ENCODE peak calls at places on chromosome 21, in five cellular contexts. G is mammary epithelial cell, X is Calu3, M is cardiac fibroblast, F is colonic mucosa. Y is an unnamed sample.

GRCh38 chr21:32463889-32464300 is 51.4 kb downstream of the EVA1C start:
- DNase-seq in M (peak), X (no peak), G (peak), F (no peak), Y (peak)

GRCh38 chr21:43591468-43592050 is 67.7 kb downstream of the HSF2BP start:
- DNase-seq in F (no peak), M (peak), X (no peak), G (no peak), Y (peak)

GRCh38 chr21:38476385-38476784 is 21.9 kb downstream of the ERG start:
- DNase-seq in G (no peak), M (no peak), X (no peak), F (no peak), Y (no peak)

GRCh38 chr21:29145354-29145782 is 14.9 kb downstream of the MAP3K7CL start:
- DNase-seq in M (peak), X (peak), F (no peak), G (peak), Y (peak)

GRCh38 chr21:36693144-36694040 is 5.5 kb upstream of the SIM2 start:
- DNase-seq in X (no peak), G (no peak), M (no peak), F (no peak), Y (no peak)

GRCh38 chr21:32423320-32423719 is 10.8 kb downstream of the EVA1C start:
- DNase-seq in M (peak), G (peak), F (no peak), X (no peak), Y (peak)

GRCh38 chr21:28272272-28272992 is 720.2 kb downstream of the LTN1 start:
- DNase-seq in M (peak), G (no peak), F (no peak), X (no peak), Y (peak)

GRCh38 chr21:34603002-34603709 is 11.8 kb downstream of the RCAN1 start:
- DNase-seq in G (peak), F (peak), M (peak), X (peak), Y (peak)

GRCh38 chr21:37381883-37382585 is 15.5 kb downstream of the DYRK1A start:
- DNase-seq in F (no peak), M (no peak), G (no peak), X (no peak), Y (no peak)

GRCh38 chr21:34022557-34023335 is 50.6 kb upstream of the MRPS6 start:
- DNase-seq in F (no peak), X (no peak), M (no peak), G (no peak), Y (no peak)

GRCh38 chr21:14766241-14766640 is 220.1 kb upstream of the SAMSN1 start:
- DNase-seq in G (no peak), X (no peak), M (no peak), F (no peak), Y (no peak)

GRCh38 chr21:20538039-20538658 is 460.1 kb upstream of the NCAM2 start:
- DNase-seq in X (no peak), M (no peak), G (no peak), F (no peak), Y (no peak)

GRCh38 chr21:36847189-36847588 is 119.3 kb downstream of the HLCS start:
- DNase-seq in M (peak), X (no peak), G (peak), F (no peak), Y (peak)

GRCh38 chr21:33266784-33267135 is 593 bp downstream of the IL10RB start:
- DNase-seq in X (no peak), M (no peak), G (no peak), F (peak), Y (no peak)

GRCh38 chr21:34074283-34075098 is 1.1 kb downstream of the MRPS6 start:
- DNase-seq in G (peak), F (peak), M (peak), X (no peak), Y (no peak)

GRCh38 chr21:37257526-37257966 is 9.6 kb downstream of the VPS26C start:
- DNase-seq in M (peak), X (peak), F (peak), G (no peak), Y (no peak)

GRCh38 chr21:38376235-38376634 is 119.4 kb downstream of the KCNJ15 start:
- DNase-seq in F (no peak), M (no peak), G (no peak), X (no peak), Y (no peak)

GRCh38 chr21:23111070-23111605 is 2112.9 kb downstream of the NCAM2 start:
- DNase-seq in X (no peak), M (no peak), G (no peak), F (no peak), Y (no peak)

GRCh38 chr21:27300770-27301169 is 333.9 kb upstream of the ADAMTS5 start:
- DNase-seq in M (peak), G (no peak), F (no peak), X (no peak), Y (peak)

GRCh38 chr21:23963454-23963853 is 1643.8 kb downstream of the MRPL39 start:
- DNase-seq in M (peak), X (no peak), G (no peak), F (no peak), Y (no peak)

GRCh38 chr21:38716942-38717341 is 88.8 kb upstream of the ETS2 start:
- DNase-seq in X (no peak), G (peak), M (no peak), F (no peak), Y (no peak)

GRCh38 chr21:38780879-38781278 is 24.9 kb upstream of the ETS2 start:
- DNase-seq in F (no peak), X (no peak), G (no peak), M (no peak), Y (no peak)

GRCh38 chr21:26710155-26710554 is 135.1 kb downstream of the ADAMTS1 start:
- DNase-seq in M (no peak), F (no peak), X (no peak), G (no peak), Y (no peak)

GRCh38 chr21:32597205-32597604 is 11.9 kb upstream of the TCP10L start:
- DNase-seq in G (peak), X (no peak), F (no peak), M (peak), Y (peak)

GRCh38 chr21:35043549-35043948 is 5.6 kb downstream of the RUNX1 start:
- DNase-seq in G (no peak), F (no peak), X (no peak), M (no peak), Y (no peak)

GRCh38 chr21:42512346-42513034 is 1.2 kb upstream of the SLC37A1 start:
- DNase-seq in M (no peak), X (no peak), G (no peak), F (peak), Y (no peak)

GRCh38 chr21:42514883-42515228 is 1.2 kb downstream of the SLC37A1 start:
- DNase-seq in M (peak), G (no peak), F (no peak), X (no peak), Y (no peak)

GRCh38 chr21:42515708-42516502 is 2.3 kb downstream of the SLC37A1 start:
- DNase-seq in X (peak), G (no peak), F (peak), M (no peak), Y (no peak)

GRCh38 chr21:42513985-42514882 is 582 bp downstream of the SLC37A1 start:
- DNase-seq in M (peak), F (peak), G (peak), X (peak), Y (no peak)

GRCh38 chr21:42513151-42513984 is at the start of gene SLC37A1:
- DNase-seq in M (peak), G (no peak), F (peak), X (peak), Y (peak)
- TF ChIP-seq CTCF in M (no peak), G (no peak), F (no peak), X (no peak), Y (no peak)

DNA sequence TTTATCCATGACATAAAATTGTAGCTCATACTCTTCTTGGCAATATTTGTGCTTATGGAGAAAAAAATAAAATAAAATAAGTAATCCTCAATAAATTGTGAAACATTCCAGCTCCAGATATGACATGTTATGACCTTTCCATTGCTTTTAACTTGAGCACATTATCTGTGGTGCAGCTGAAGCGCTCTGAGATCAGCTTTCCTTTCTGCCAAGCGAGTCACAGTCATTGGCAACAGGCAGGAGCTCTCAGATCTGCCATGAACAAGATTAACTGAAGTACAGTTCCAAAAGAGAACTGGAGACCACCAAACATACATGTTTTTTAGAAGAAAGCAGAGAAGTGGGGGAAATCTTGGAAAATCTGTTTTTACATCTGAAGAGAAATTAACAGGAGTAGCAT is 89.2 kb upstream of the DSCAM start:
- DNase-seq in M (no peak), F (no peak), X (no peak), G (peak), Y (no peak)
- TF ChIP-seq CTCF in M (no peak), F (no peak), X (no peak), G (no peak), Y (no peak)

DNA sequence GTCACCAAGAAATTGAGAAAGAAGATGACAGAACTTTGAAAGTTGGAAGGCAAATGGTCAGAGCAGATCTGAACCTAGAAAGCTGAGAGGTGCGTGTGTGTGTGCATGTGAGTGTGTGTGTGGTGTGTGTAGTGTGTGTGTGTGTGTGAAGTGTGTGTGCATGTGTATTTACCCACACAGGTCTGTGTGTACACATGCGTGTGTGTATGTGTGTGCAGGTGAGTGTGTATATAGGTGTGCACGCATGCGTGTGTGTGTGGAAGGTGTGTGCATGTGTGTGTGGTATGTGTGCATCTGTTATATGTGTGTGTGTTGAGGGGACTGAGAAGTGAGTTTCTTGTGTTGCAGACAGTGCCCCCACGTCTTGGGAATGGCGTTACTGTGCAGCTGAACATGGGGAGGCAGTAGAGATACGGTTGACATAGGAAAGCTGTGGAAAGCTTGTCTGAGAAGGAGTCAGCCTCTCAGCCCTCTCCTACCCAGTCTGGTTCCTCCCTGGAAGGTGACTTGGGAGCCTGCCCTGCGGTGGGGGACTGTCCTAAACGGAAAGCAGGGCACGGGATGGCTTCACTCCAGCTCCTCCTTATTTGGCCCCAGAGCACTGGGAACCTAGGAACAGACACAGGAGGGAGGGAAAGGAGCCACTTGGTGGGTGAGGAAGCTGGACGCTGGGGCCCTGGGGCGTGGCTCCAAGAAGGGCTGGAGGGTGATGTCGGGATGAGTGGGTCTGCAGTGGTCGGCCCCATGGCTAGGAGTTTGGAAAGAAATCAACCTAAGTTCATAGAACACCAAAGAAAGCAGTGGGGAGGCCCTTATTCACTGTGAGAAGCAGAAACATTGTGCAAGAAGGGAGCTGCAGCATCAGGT is 97.2 kb downstream of the PCBP3 start:
- DNase-seq in F (no peak), G (no peak), X (no peak), M (no peak), Y (no peak)
- TF ChIP-seq CTCF in F (no peak), G (no peak), X (no peak), M (no peak), Y (no peak)

DNA sequence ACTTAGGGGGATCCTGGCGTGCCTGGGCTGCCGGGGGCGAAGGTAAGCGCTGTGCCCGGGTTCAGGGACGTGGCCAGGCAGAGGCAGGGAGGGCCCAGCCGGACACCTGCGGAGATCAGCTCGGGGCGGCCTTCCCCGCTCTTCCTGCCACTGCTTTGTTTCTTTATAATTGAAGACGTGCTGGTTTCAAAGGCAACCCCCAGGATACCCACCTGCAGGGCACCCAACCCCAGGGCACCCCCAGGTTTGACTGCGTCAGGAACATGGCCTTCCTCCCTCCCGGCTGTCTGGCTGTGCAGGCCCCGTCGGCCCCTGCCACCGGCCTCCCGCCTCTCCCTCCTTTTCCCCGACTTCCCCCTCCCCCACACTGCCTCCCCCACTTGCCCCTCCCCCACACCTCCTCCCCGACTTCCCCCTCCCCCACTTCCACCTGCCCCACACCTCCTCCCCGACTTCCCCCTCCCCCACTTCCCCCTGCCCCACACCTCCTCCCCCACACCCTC is 52.7 kb downstream of the SLC19A1 start:
- DNase-seq in M (no peak), G (no peak), F (no peak), X (no peak), Y (no peak)
- TF ChIP-seq CTCF in M (no peak), G (no peak), F (no peak), X (no peak), Y (no peak)

GRCh38 chr21:19510653-19511052 is 1107.1 kb upstream of the TMPRSS15 start:
- DNase-seq in G (no peak), M (no peak), X (no peak), F (no peak), Y (no peak)
- TF ChIP-seq CTCF in G (no peak), M (no peak), X (no peak), F (no peak), Y (no peak)

DNA sequence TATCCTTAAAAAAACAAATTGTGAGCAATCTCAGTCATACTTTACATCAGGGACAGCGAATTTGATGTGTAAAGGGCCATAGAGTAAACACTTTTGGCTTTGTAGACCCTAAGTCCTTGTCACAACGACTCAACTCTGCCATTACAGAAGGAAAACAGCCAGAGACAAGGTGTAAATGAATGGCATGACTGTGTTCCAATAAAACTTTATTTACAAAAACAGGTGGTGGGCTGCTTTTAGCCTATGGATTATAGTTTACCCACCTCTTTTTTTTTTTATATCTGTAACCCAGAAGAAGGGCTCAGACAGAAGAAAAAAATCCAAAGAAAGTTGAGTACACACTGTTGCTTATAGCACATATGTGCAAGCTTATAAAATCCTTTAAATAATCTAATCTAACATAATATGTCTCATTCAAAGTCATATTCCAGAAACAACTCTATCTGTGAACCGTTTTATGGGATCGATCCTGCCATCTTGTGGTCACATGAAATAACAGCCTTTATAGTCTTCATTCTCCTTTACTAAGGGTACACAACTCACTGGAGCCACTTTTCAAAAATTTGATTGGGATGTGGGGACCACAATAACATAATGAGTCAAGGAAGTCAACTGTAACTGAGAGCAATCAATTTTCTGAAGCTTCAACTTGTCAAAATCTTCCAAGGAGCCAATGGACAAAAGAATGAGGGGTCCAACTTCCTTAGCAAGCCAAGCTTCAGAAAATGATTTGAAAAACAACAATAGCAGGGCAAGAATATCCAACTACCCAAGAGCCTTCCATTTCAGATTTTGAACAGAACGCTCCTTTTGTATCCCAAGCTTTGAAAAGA is 142.2 kb upstream of the KRTAP19-8 start:
- DNase-seq in M (peak), F (no peak), X (peak), G (peak), Y (no peak)
- TF ChIP-seq CTCF in M (peak), F (no peak), X (no peak), G (peak), Y (peak)